ENCODE peak calls at places on chromosomes 1 and 21, in four cellular contexts. V is cardiac fibroblast; M is activated T-helper 1 cell treated with anti-CD3 and anti-CD28 coated beads, Interleukin-2, amount 50 U/mL, for 16 hours; G is heart left ventricle. A is an unnamed sample.

GRCh38 chr1:183039330-183039729 is 16.1 kb downstream of the LAMC1 start:
- DNase-seq in V (no peak), M (no peak), G (no peak), A (no peak)

GRCh38 chr1:56073206-56073605 is 506.2 kb downstream of the PLPP3 start:
- DNase-seq in V (no peak), M (no peak), G (no peak), A (no peak)

GRCh38 chr1:235297579-235297978 is 30.4 kb downstream of the ARID4B start:
- DNase-seq in V (peak; percentile 20), M (no peak), G (no peak), A (no peak)

GRCh38 chr1:44030606-44031050 is 634 bp downstream of the SLC6A9 start:
- DNase-seq in M (no peak), G (no peak), V (peak; percentile 48), A (peak; percentile 77)

GRCh38 chr1:7888248-7889010 is 35.6 kb upstream of the UTS2 start:
- DNase-seq in M (no peak), G (no peak), V (peak; percentile 94), A (no peak)

GRCh38 chr21:33437140-33437539 is 33.9 kb downstream of the IFNGR2 start:
- DNase-seq in V (no peak), M (no peak), G (no peak), A (no peak)

GRCh38 chr1:65002508-65003315 is 36.4 kb upstream of the JAK1 start:
- DNase-seq in M (peak; percentile 38), V (peak; percentile 97), G (peak; percentile 91), A (peak; percentile 91)

GRCh38 chr1:10624256-10625050 is 149.7 kb downstream of the PEX14 start:
- DNase-seq in M (no peak), V (no peak), G (peak; percentile 55), A (no peak)

GRCh38 chr1:175000697-175001187 is 995 bp downstream of the CACYBP start:
- DNase-seq in M (no peak), G (no peak), V (no peak), A (no peak)